ENCODE peak calls at places on chromosome 1, in five cellular contexts. N is uterus, A is psoas muscle, C is GM23338, H is brain microvascular endothelial cell. X is an unnamed sample.

GRCh38 chr1:45848714-45849113 is 45.3 kb downstream of the MAST2 start:
- DNase-seq in N (no peak), A (no peak), C (peak; percentile 54), H (no peak), X (no peak)

GRCh38 chr1:167467126-167467725 is 51.1 kb downstream of the CD247 start:
- DNase-seq in N (no peak), A (no peak), C (peak; percentile 28), H (peak; percentile 11), X (no peak)

GRCh38 chr1:29249170-29249691 is 12.9 kb downstream of the PTPRU start:
- DNase-seq in N (no peak), A (no peak), C (peak; percentile 97), H (peak; percentile 56), X (no peak)

GRCh38 chr1:237386362-237387143 is 344.6 kb downstream of the RYR2 start:
- DNase-seq in N (no peak), A (no peak), C (peak; percentile 70), H (no peak), X (no peak)

GRCh38 chr1:241412646-241413045 is 55.6 kb upstream of the RGS7 start:
- DNase-seq in N (no peak), A (no peak), C (no peak), H (no peak), X (no peak)

GRCh38 chr1:21242846-21243245 is 47.4 kb downstream of the ECE1 start:
- DNase-seq in N (no peak), A (no peak), C (no peak), H (no peak), X (no peak)

GRCh38 chr1:51569284-51570062 is 47.4 kb upstream of the OSBPL9 start:
- DNase-seq in N (no peak), A (no peak), C (peak; percentile 38), H (peak; percentile 77), X (no peak)

GRCh38 chr1:210231846-210232523 is 611 bp upstream of the SERTAD4 start:
- DNase-seq in N (peak; percentile 59), A (no peak), C (no peak), H (no peak), X (no peak)

GRCh38 chr1:85463666-85464496 is 1.1 kb downstream of the DDAH1 start:
- DNase-seq in N (no peak), A (no peak), C (peak; percentile 31), H (no peak), X (no peak)

GRCh38 chr1:181262069-181262468 is 173.6 kb downstream of the IER5 start:
- DNase-seq in N (no peak), A (no peak), C (no peak), H (no peak), X (no peak)

GRCh38 chr1:218304281-218305039 is 19.4 kb downstream of the RRP15 start:
- DNase-seq in N (no peak), A (peak; percentile 69), C (no peak), H (peak; percentile 65), X (no peak)

GRCh38 chr1:175154595-175155472 is 37.7 kb downstream of the KIAA0040 start:
- DNase-seq in N (peak; percentile 61), A (peak; percentile 80), C (peak; percentile 80), H (no peak), X (no peak)

GRCh38 chr1:175146535-175147213 is 45.9 kb downstream of the KIAA0040 start:
- DNase-seq in N (peak; percentile 36), A (peak; percentile 82), C (peak; percentile 91), H (peak; percentile 54), X (no peak)

GRCh38 chr1:175152006-175152652 is 40.4 kb downstream of the KIAA0040 start:
- DNase-seq in N (peak; percentile 51), A (peak; percentile 67), C (peak; percentile 92), H (peak; percentile 22), X (no peak)

GRCh38 chr1:175148068-175148467 is 44.5 kb downstream of the KIAA0040 start:
- DNase-seq in N (no peak), A (no peak), C (no peak), H (no peak), X (no peak)

DNA sequence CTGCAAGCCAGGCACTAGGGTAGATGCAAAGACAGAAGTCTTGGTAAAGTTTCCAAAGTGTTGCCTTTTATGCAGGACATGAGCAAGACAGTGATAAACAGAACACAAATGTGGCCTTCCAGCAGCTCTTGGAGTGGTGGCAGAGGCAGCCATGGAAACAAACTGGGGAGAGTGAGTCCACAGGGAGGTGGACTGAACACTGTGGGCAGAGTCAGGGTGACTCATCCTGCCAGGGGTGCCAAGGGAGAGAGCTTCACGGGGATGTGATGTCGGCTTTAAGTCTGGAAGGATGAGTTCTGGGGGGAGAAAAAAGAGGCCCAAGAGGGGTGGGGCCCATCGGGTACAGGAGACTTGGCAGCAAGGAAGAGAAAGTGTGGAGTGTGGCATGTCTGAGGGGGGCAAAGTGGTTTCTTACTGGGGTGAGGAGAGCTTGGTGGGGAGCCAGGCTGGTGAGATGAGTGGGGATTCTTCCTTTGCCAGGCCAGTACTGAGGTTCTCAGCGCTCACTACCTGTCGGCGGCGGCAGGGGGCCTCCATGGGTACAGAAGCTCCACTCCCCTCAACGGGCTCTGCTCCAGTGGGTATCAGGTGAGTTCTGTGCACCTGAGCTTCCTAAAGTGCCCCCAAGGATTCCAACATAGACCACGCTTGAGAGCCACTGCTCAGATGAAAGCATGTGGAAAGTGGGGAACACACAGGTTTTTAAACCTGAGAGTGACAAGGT is 41.8 kb downstream of the KIAA0040 start:
- DNase-seq in N (no peak), A (no peak), C (peak; percentile 21), H (no peak), X (no peak)
- TF ChIP-seq CTCF in N (no peak), A (no peak), C (peak; percentile 7), H (no peak), X (no peak)

DNA sequence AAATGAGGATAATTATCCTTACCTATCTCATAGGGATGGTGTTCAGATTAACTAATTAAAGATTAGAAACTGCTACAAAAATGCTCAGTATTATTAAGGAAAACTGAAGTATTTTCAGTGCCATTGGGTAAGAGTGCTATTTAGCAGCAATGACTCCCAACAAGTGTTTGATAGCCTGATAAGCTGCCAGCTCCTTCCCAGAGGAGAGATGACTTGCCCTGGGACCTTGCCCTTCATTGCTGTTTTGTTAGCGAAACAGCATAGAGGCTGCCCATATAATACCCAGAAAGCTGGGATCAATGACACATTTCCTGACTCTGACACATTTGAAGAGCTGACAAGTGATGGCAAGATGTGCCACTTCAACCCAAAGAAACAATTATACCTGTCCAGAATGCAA is 592.2 kb downstream of the ADGRL2 start:
- DNase-seq in N (no peak), A (no peak), C (no peak), H (no peak), X (no peak)
- H3K27ac ChIP-seq in N (no peak overlapping the region), A (no peak overlapping the region), C (no peak overlapping the region), H (no peak overlapping the region), X (no peak overlapping the region)

DNA sequence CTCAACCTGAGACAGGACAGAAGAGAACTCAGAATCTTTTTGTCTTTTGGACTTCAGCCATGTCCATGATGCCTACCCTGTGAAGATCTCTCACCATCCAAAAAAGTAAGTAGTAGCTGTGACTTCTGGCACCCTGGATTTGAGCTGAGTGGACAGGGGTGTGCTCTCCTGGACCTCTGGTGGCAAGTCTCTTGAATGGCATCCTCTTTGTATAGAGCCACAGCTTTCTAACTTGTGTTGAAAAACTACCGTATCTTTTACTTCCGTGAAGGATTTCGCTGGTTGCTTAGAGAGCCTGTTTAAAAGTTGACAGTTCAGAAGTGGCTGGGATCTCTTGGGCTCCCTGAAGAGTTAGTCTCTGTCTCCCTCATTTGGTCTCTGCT is 1.8 kb downstream of the MFN2 start:
- DNase-seq in N (no peak), A (no peak), C (peak; percentile 26), H (peak; percentile 53), X (no peak)
- TF ChIP-seq CTCF in N (no peak), A (peak; percentile 20), C (no peak), H (no peak), X (no peak)

GRCh38 chr1:94878329-94878728 is 48.6 kb downstream of the CNN3 start:
- DNase-seq in N (no peak), A (no peak), C (no peak), H (no peak), X (no peak)
- H3K27ac ChIP-seq in N (no peak overlapping the region), A (no peak overlapping the region), C (no peak overlapping the region), H (no peak overlapping the region), X (no peak overlapping the region)

GRCh38 chr1:102796429-102796828 is 311.9 kb downstream of the COL11A1 start:
- DNase-seq in N (no peak), A (no peak), C (no peak), H (no peak), X (no peak)

DNA sequence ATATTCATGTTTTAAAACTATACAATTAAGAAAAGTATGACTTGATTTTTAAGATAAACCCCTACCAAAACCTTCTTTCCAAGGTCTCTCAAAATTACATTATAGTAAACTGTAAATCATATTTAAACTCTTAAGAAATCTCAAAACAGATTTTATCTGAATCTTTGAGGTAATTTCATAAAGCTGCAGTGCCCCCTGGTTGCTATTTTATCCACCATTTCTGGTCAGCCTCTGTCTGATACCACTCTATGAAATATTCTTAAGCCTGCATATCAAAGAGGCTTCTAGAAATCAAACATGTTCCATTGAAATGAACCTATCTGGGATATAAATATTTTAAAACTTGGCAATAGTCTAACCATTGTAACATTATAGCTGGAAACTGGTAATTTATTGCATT is 317.3 kb downstream of the COL11A1 start:
- DNase-seq in N (no peak), A (no peak), C (peak; percentile 25), H (peak; percentile 19), X (no peak)
- TF ChIP-seq CTCF in N (no peak), A (no peak), C (peak; percentile 42), H (peak; percentile 55), X (no peak)

GRCh38 chr1:235892080-235892670 is 25.5 kb upstream of the LYST start:
- DNase-seq in N (no peak), A (no peak), C (no peak), H (no peak), X (no peak)
- H3K27ac ChIP-seq in N (no peak overlapping the region), A (no peak overlapping the region), C (no peak overlapping the region), H (no peak overlapping the region), X (no peak overlapping the region)

DNA sequence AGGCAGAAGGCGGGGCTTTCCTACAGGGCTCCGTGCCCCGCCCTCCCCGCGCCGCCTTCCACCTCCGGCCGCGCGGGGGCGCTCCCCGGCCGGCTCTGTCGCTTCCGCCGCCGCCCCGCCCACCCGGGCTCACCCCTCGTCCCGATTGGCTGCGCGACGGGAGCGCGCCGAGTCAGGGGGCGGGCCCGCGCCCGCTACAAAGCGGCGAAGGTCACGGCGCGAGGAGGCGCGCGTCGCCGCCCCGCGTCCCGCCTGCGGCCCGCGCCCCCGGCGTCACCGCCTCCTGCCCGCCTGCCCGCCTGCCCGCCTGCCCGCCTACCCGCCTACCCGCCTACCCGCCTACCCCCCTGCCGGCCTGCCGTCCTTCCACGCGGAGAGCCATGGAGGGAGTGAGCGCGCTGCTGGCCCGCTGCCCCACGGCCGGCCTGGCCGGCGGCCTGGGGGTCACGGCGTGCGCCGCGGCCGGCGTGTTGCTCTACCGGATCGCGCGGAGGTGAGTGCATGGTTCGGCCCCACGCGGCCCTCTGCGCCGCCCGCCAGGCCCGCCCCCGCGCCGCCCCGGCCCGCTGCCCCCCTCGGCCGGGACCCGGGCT is at the start of gene TMEM201:
- DNase-seq in N (peak; percentile 91), A (peak; percentile 97), C (peak; percentile 93), H (peak; percentile 85), X (peak; percentile 91)
- TF ChIP-seq CTCF in N (peak; percentile 59), A (peak; percentile 91), C (peak; percentile 72), H (peak; percentile 52), X (peak; percentile 89)

GRCh38 chr1:1181938-1182410 is 8.3 kb downstream of the TTLL10 start:
- DNase-seq in N (no peak), A (peak; percentile 53), C (peak; percentile 1), H (no peak), X (no peak)
- H3K27ac ChIP-seq in N (no peak overlapping the region), A (no peak overlapping the region), C (no peak overlapping the region), H (no peak overlapping the region), X (no peak overlapping the region)